ENCODE peak calls at places on chromosomes 2 and 18, in four cellular contexts. One of them, this sample, is unnamed.

GRCh38 chr18:48767090-48767670 is 183.6 kb downstream of the SMAD7 start:
- DNase-seq in GM12891: no peak
- DNase-seq in GM12878: no peak
- DNase-seq in K562: no peak
- DNase-seq in this sample: no peak

GRCh38 chr2:56757884-56758545 is 574.2 kb downstream of the CCDC85A start:
- DNase-seq in GM12891: no peak
- DNase-seq in K562: no peak
- DNase-seq in GM12878: no peak
- DNase-seq in this sample: no peak

GRCh38 chr2:2645162-2645855 is 314.2 kb upstream of the MYT1L start:
- DNase-seq in GM12891: no peak
- DNase-seq in GM12878: no peak
- DNase-seq in K562: no peak
- DNase-seq in this sample: no peak

GRCh38 chr2:55616509-55617159 is 788 bp downstream of the PPP4R3B start:
- DNase-seq in GM12878: no peak
- DNase-seq in K562: peak; percentile 30
- DNase-seq in GM12891: peak; percentile 9
- DNase-seq in this sample: peak; percentile 39

GRCh38 chr2:96963316-96963715 is 23.1 kb downstream of the FAM178B start:
- DNase-seq in GM12878: no peak
- DNase-seq in K562: no peak
- DNase-seq in GM12891: no peak
- DNase-seq in this sample: no peak

GRCh38 chr18:46265190-46266156 is 161.3 kb downstream of the HAUS1 start:
- DNase-seq in K562: no peak
- DNase-seq in GM12878: no peak
- DNase-seq in GM12891: no peak
- DNase-seq in this sample: no peak

GRCh38 chr2:290090-290722 is 2.3 kb upstream of the ALKAL2 start:
- DNase-seq in GM12878: no peak
- DNase-seq in K562: peak; percentile 74
- DNase-seq in GM12891: no peak
- DNase-seq in this sample: peak; percentile 49

GRCh38 chr18:72544092-72544886 is at the start of gene CBLN2:
- DNase-seq in K562: peak; percentile 23
- DNase-seq in GM12891: peak; percentile 76
- DNase-seq in GM12878: no peak
- DNase-seq in this sample: peak; percentile 4

GRCh38 chr18:36440614-36441013 is 143.1 kb downstream of the FHOD3 start:
- DNase-seq in GM12878: no peak
- DNase-seq in K562: no peak
- DNase-seq in GM12891: no peak
- DNase-seq in this sample: no peak

GRCh38 chr2:204110250-204111183 is 174.0 kb downstream of the ICOS start:
- DNase-seq in K562: no peak
- DNase-seq in GM12891: peak; percentile 15
- DNase-seq in GM12878: no peak
- DNase-seq in this sample: no peak

GRCh38 chr2:208556954-208557601 is 150.5 kb downstream of the PTH2R start:
- DNase-seq in GM12878: no peak
- DNase-seq in K562: no peak
- DNase-seq in GM12891: no peak
- DNase-seq in this sample: no peak

GRCh38 chr2:10185046-10185445 is 62.5 kb downstream of the RRM2 start:
- DNase-seq in GM12891: no peak
- DNase-seq in GM12878: no peak
- DNase-seq in K562: no peak
- DNase-seq in this sample: no peak

GRCh38 chr2:128638311-128638710 is 319.6 kb upstream of the HS6ST1 start:
- DNase-seq in GM12878: no peak
- DNase-seq in K562: no peak
- DNase-seq in GM12891: no peak
- DNase-seq in this sample: peak; percentile 61

GRCh38 chr2:241912021-241912555 is 42.6 kb downstream of the RTP5 start:
- DNase-seq in GM12891: no peak
- DNase-seq in K562: no peak
- DNase-seq in GM12878: no peak
- DNase-seq in this sample: no peak

GRCh38 chr2:146129231-146129630 is 1609.3 kb upstream of the ZEB2 start:
- DNase-seq in GM12891: no peak
- DNase-seq in GM12878: no peak
- DNase-seq in K562: no peak
- DNase-seq in this sample: no peak

GRCh38 chr2:165011199-165011598 is 55.9 kb upstream of the SLC38A11 start:
- DNase-seq in GM12891: no peak
- DNase-seq in GM12878: no peak
- DNase-seq in K562: no peak
- DNase-seq in this sample: no peak

GRCh38 chr2:121999273-121999672 is 243.8 kb downstream of the TSN start:
- DNase-seq in GM12878: no peak
- DNase-seq in K562: no peak
- DNase-seq in GM12891: no peak
- DNase-seq in this sample: no peak

GRCh38 chr2:119429225-119430000 is 2.2 kb upstream of the TMEM37 start:
- DNase-seq in GM12878: peak; percentile 35
- DNase-seq in K562: no peak
- DNase-seq in GM12891: no peak
- DNase-seq in this sample: no peak

DNA sequence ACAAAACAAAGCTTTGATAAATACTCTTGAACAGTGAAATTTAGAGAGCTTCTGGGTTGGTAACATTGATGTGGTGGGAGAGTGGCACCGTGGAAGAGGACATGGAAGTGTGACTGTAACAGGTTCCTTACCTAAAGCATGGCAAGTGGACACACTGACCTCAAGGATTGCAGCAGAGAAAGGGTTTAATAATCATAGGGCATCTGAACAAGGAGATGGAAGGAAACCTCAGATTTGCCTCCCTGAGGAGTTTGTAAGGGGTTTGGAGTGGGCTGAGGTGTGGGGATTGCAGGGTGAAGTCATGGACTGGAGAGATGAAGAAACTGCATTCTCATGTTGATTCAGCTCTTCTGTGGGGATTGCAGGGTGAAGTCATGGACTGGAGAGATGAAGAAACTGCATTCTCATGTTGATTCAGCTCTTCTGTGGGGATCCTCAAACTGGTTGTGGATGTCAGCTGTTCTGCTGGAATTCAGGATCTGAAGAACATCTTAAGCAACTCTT is 83.8 kb upstream of the TLK1 start:
- DNase-seq in GM12891: no peak
- DNase-seq in K562: no peak
- DNase-seq in GM12878: no peak
- DNase-seq in this sample: no peak
- TF ChIP-seq SPI1 in GM12891: no peak
- TF ChIP-seq SPI1 in K562: no peak
- TF ChIP-seq SPI1 in GM12878: no peak
- TF ChIP-seq SPI1 in this sample: no peak

GRCh38 chr2:120550274-120550673 is 185.4 kb upstream of the GLI2 start:
- DNase-seq in GM12878: no peak
- DNase-seq in K562: no peak
- DNase-seq in GM12891: no peak
- DNase-seq in this sample: no peak
- TF ChIP-seq SPI1 in GM12878: no peak
- TF ChIP-seq SPI1 in K562: no peak
- TF ChIP-seq SPI1 in GM12891: no peak
- TF ChIP-seq SPI1 in this sample: no peak

GRCh38 chr2:100757621-100758394 is 62.1 kb upstream of the NPAS2 start:
- DNase-seq in GM12878: no peak
- DNase-seq in K562: no peak
- DNase-seq in GM12891: no peak
- DNase-seq in this sample: no peak
- TF ChIP-seq SPI1 in GM12878: no peak
- TF ChIP-seq SPI1 in K562: no peak
- TF ChIP-seq SPI1 in GM12891: no peak
- TF ChIP-seq SPI1 in this sample: no peak

DNA sequence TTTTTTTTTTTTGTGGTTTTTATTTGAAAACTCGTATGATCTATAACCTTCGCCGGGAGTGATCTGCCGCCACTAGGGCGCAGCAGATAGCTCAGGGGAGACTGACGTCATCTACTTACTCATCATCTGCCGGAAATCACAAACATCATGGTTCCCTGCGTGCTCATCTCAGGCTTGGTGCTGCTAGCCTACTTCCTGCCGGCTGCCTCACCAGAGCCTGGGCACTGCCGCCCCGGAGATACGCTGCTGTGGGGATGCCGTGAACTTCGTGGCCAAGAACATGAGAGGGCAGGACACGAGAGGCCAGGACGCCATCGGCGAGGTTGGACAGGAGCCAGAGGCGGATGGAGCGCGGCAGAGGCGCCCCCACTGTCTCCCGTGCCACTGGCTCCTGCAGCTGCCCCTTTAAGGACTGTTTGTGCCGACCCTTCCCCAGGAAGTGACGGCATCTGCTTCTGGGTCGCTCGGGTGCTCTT is 68.8 kb downstream of the DOK6 start:
- DNase-seq in GM12878: no peak
- DNase-seq in GM12891: no peak
- DNase-seq in K562: peak; percentile 24
- DNase-seq in this sample: peak; percentile 11
- TF ChIP-seq SPI1 in GM12878: no peak
- TF ChIP-seq SPI1 in GM12891: no peak
- TF ChIP-seq SPI1 in K562: no peak
- TF ChIP-seq SPI1 in this sample: no peak

GRCh38 chr18:65592419-65592818 is 158.4 kb upstream of the CDH7 start:
- DNase-seq in GM12878: no peak
- DNase-seq in GM12891: no peak
- DNase-seq in K562: no peak
- DNase-seq in this sample: no peak
- TF ChIP-seq SPI1 in GM12878: no peak
- TF ChIP-seq SPI1 in GM12891: no peak
- TF ChIP-seq SPI1 in K562: no peak
- TF ChIP-seq SPI1 in this sample: no peak

DNA sequence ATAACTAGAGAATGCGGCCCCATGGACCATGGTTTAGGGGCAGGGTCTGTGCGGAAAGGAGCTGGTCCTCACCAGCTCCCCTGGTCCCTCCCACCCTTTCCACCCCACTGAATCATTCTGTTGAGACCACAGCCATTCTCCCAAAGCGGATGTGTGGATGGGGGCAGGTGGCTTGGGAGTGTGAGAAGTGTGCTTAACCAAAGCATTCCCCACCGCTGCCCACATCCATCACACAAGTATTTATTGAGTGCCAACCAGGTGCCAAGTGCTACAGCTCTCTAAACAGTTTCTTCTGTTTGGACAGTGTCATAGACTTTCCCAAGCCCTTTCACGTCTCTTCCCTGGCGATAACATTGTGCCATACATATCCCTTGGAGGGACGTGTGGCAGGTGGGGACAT is 19.6 kb downstream of the SPEG start:
- DNase-seq in K562: no peak
- DNase-seq in GM12891: no peak
- DNase-seq in GM12878: no peak
- DNase-seq in this sample: no peak
- TF ChIP-seq SPI1 in K562: no peak
- TF ChIP-seq SPI1 in GM12891: no peak
- TF ChIP-seq SPI1 in GM12878: no peak
- TF ChIP-seq SPI1 in this sample: no peak

GRCh38 chr2:174524525-174524924 is 37.7 kb upstream of the GPR155 start:
- DNase-seq in GM12891: no peak
- DNase-seq in K562: no peak
- DNase-seq in GM12878: no peak
- DNase-seq in this sample: peak; percentile 16

GRCh38 chr2:174527101-174527721 is 40.4 kb upstream of the GPR155 start:
- DNase-seq in K562: no peak
- DNase-seq in GM12891: no peak
- DNase-seq in GM12878: no peak
- DNase-seq in this sample: no peak

GRCh38 chr2:174527959-174528358 is 41.1 kb upstream of the GPR155 start:
- DNase-seq in K562: no peak
- DNase-seq in GM12891: no peak
- DNase-seq in GM12878: no peak
- DNase-seq in this sample: no peak

GRCh38 chr2:174518397-174518796 is 31.6 kb upstream of the GPR155 start:
- DNase-seq in GM12878: no peak
- DNase-seq in GM12891: no peak
- DNase-seq in K562: no peak
- DNase-seq in this sample: no peak

DNA sequence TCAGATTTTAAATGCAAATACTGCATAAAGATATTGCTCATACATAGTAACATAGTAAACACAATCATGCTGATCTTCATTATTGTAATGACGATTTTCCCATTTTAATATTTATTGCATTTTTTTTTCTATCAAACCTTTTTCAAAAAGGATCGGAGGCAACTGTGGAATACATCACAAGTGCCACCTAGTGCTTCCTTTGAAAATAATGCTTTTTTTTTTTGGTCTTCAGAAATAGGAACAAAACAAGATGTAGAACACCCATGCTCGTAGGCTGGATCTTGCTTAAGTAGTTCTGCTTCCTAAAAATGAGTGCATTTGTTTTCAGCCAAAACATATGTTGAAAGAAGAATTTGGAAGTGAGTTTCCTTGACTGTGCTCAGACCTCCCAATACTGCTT is 35.7 kb upstream of the GPR155 start:
- DNase-seq in GM12878: no peak
- DNase-seq in K562: no peak
- DNase-seq in GM12891: no peak
- DNase-seq in this sample: peak; percentile 16
- TF ChIP-seq SPI1 in GM12878: no peak
- TF ChIP-seq SPI1 in K562: no peak
- TF ChIP-seq SPI1 in GM12891: no peak
- TF ChIP-seq SPI1 in this sample: no peak

GRCh38 chr2:201130524-201131186 is 14.7 kb downstream of the CFLAR start:
- DNase-seq in K562: no peak
- DNase-seq in GM12891: no peak
- DNase-seq in GM12878: no peak
- DNase-seq in this sample: no peak
- TF ChIP-seq SPI1 in K562: peak; percentile 38
- TF ChIP-seq SPI1 in GM12891: peak; percentile 71
- TF ChIP-seq SPI1 in GM12878: peak; percentile 67
- TF ChIP-seq SPI1 in this sample: peak; percentile 73